ENCODE peak calls at places on chromosome 10, in four cellular contexts. D, V, L and M are unnamed samples.

GRCh38 chr10:88565072-88565471 is 18.0 kb downstream of the RNLS start:
- DNase-seq in L (no peak), D (no peak), V (no peak), M (no peak)

GRCh38 chr10:124083047-124083739 is 10.2 kb downstream of the CHST15 start:
- DNase-seq in D (no peak), L (no peak), V (no peak), M (no peak)

GRCh38 chr10:91352760-91353159 is 57.4 kb upstream of the HECTD2 start:
- DNase-seq in L (no peak), V (no peak), D (no peak), M (no peak)

GRCh38 chr10:44914891-44915290 is 3.8 kb downstream of the TMEM72 start:
- DNase-seq in D (no peak), L (no peak), V (no peak), M (no peak)

GRCh38 chr10:83127942-83128575 is 1011.2 kb upstream of the GHITM start:
- DNase-seq in V (no peak), L (no peak), D (no peak), M (no peak)

GRCh38 chr10:130568246-130568645 is 432.1 kb downstream of the GLRX3 start:
- DNase-seq in D (peak), L (peak), V (no peak), M (no peak)

GRCh38 chr10:26890956-26891355 is 30.2 kb upstream of the ABI1 start:
- DNase-seq in V (peak), D (no peak), L (no peak), M (peak)

GRCh38 chr10:93600446-93600860 is 582 bp downstream of the RBP4 start:
- DNase-seq in L (no peak), D (no peak), V (no peak), M (no peak)

GRCh38 chr10:31999836-32000235 is 56.4 kb downstream of the KIF5B start:
- DNase-seq in D (no peak), V (no peak), L (no peak), M (no peak)

GRCh38 chr10:24723386-24723787 is 300 bp downstream of the ARHGAP21 start:
- DNase-seq in D (no peak), L (no peak), V (peak), M (peak)

GRCh38 chr10:43854042-43854441 is 205.4 kb upstream of the ZNF32 start:
- DNase-seq in D (no peak), L (no peak), V (no peak), M (no peak)

GRCh38 chr10:98320476-98321202 is 52.6 kb upstream of the LOXL4 start:
- DNase-seq in V (no peak), D (no peak), L (no peak), M (no peak)

GRCh38 chr10:78859769-78860168 is 209.0 kb upstream of the ZMIZ1 start:
- DNase-seq in L (no peak), V (no peak), D (no peak), M (no peak)

GRCh38 chr10:131937832-131938231 is 37.0 kb downstream of the PPP2R2D start:
- DNase-seq in V (no peak), D (no peak), L (no peak), M (peak)

GRCh38 chr10:121844537-121844936 is 83.3 kb downstream of the ATE1 start:
- DNase-seq in L (no peak), D (no peak), V (no peak), M (no peak)

GRCh38 chr10:124557648-124558338 is 96.2 kb downstream of the LHPP start:
- DNase-seq in D (peak), L (peak), V (no peak), M (peak)

GRCh38 chr10:100742067-100742771 is 3.2 kb upstream of the PAX2 start:
- DNase-seq in L (peak), V (no peak), D (no peak), M (no peak)

GRCh38 chr10:79215531-79215930 is 131.7 kb upstream of the PPIF start:
- DNase-seq in L (peak), D (no peak), V (no peak), M (no peak)

GRCh38 chr10:6401562-6402348 is 178.3 kb downstream of the PRKCQ start:
- DNase-seq in L (peak), V (peak), D (peak), M (peak)

GRCh38 chr10:29067161-29067560 is 221.7 kb upstream of the LYZL1 start:
- DNase-seq in L (no peak), V (no peak), D (no peak), M (no peak)

GRCh38 chr10:634256-634655 is 55.2 kb downstream of the DIP2C start:
- DNase-seq in V (no peak), L (no peak), D (no peak), M (no peak)
- H3K27ac ChIP-seq in V (peak), L (peak), D (no peak), M (no peak)

GRCh38 chr10:128539784-128540759 is 413.8 kb upstream of the MKI67 start:
- DNase-seq in L (no peak), D (no peak), V (no peak), M (no peak)
- H3K4me3 ChIP-seq in L (no peak), D (no peak), V (no peak), M (no peak)

DNA sequence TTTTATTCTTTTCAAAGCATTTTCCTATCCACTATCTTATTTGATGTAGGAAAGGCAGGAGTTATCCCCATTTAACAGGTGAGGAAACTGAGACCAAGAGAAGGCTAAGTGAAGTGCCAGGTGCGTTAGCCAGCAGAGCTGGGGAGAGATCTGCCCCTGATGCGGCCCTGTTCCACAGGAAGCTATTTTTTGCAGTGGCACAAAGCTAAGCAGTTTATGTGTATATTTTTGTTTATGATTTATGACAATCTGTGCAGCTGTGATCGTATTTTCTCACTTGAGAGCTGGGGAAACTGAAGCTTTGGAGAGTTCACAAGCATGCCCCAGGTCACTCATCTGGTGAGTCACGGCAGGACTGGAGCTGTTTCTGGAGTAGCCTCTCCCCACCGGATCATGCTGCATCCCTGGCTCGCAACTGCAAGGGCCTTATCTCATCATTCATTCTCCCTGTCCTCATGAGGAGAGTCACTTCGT is 38.8 kb downstream of the SLC29A3 start:
- DNase-seq in L (peak), V (no peak), D (peak), M (no peak)
- H3K27ac ChIP-seq in L (no peak), V (no peak), D (no peak), M (no peak)

DNA sequence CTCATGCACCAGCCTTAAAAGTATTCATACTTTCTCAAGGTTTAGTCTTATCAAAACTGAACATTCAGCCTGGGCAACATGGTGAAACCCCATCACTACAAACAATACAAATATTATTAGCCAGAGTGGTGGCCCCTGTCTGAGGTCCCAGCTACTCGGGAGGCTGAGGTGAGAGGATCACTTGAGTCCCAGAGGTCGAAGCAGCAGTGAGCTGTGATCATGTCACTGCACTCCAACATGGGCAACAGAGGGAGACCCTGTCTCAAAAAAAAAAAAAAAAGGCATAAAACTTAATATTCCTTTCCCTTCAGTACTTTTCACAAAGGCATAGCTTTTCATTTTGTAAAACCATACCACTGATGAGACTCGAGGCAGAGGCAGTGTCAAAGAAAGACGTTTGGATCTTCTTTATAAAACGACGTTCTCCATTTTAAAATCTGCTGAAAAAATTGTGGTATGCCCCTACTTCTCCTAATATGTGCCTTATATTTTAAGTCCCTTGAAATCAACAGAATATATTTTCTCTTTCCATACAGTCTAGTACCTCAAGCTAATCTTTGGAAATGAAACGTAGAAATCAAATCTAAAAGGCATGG is 1.9 kb downstream of the NSUN6 start:
- DNase-seq in L (no peak), D (no peak), V (no peak), M (no peak)
- H3K4me3 ChIP-seq in L (peak), D (no peak), V (no peak), M (no peak)

DNA sequence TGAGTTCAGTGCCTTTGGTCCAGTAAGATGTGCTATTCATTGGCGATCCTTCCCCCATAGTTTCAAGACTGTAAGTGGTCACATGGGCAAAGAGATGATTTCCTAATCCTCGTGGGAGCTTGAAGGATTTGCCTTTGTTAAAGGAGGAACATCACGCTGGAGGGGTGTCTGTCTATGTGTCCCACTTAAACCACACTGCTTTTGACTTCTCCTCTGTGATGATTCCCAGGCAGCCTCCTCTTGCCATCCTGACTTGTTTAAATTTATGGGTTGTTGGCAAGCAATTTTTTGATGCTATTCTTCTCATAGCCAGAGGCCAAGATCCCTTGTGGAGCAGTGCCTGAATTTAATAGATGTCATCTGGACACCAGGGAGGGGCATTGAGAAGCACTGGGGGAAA is 154.0 kb downstream of the TCF7L2 start:
- DNase-seq in D (no peak), L (no peak), V (no peak), M (no peak)
- H3K27ac ChIP-seq in D (no peak), L (no peak), V (no peak), M (no peak)